ENCODE peak calls at places on chromosomes 4 and X, in nine cellular contexts. D is stomach; M is NCI-H82; W is EH; B is stimulated activated CD8-positive, alpha-beta memory T cell treated with anti-CD3 and anti-CD28 coated beads, Interleukin-7, amount 100 ng/mL, for 1 hour; H is PC-9; Q is COR-L47; R is GM12891; E is NCI-H2081. X is an unnamed sample.

GRCh38 chr4:2458546-2459491 is 10.1 kb upstream of the RNF4 start:
- DNase-seq in D (no peak), M (no peak), W (no peak), B (no peak), H (peak; percentile 26), Q (peak; percentile 43), R (no peak), E (peak; percentile 12), X (peak; percentile 49)

GRCh38 chr4:73341454-73341853 is 62.6 kb upstream of the ALB start:
- DNase-seq in D (peak; percentile 50), M (peak; percentile 76), W (peak; percentile 62), B (no peak), H (peak; percentile 4), Q (peak; percentile 64), R (peak; percentile 5), E (peak; percentile 42), X (peak; percentile 57)

GRCh38 chr4:45284400-45285085 is 558.2 kb upstream of the GNPDA2 start:
- DNase-seq in D (peak; percentile 21), M (no peak), W (no peak), B (no peak), H (no peak), Q (no peak), R (no peak), E (no peak), X (peak; percentile 29)

GRCh38 chrX:100328342-100328741 is 81.7 kb downstream of the PCDH19 start:
- DNase-seq in D (no peak), M (no peak), W (no peak), B (no peak), H (no peak), Q (no peak), R (no peak), E (no peak), X (no peak)

GRCh38 chr4:1564535-1565375 is 119.4 kb downstream of the FAM53A start:
- DNase-seq in D (no peak), M (no peak), W (no peak), B (no peak), H (no peak), Q (no peak), R (no peak), E (no peak), X (peak; percentile 34)

GRCh38 chr4:43875655-43876054 is 573.0 kb downstream of the KCTD8 start:
- DNase-seq in D (no peak), M (no peak), W (no peak), B (no peak), H (no peak), Q (no peak), R (no peak), E (no peak), X (no peak)

GRCh38 chrX:17521871-17522693 is 147.1 kb downstream of the NHS start:
- DNase-seq in D (no peak), M (peak; percentile 52), W (peak; percentile 51), B (no peak), H (peak; percentile 52), Q (peak; percentile 26), R (no peak), E (no peak), X (no peak)

GRCh38 chr4:45638641-45639040 is 485.2 kb downstream of the GABRG1 start:
- DNase-seq in D (no peak), M (peak; percentile 87), W (no peak), B (no peak), H (no peak), Q (no peak), R (no peak), E (no peak), X (no peak)

GRCh38 chr4:42865572-42866189 is 26.8 kb upstream of the GRXCR1 start:
- DNase-seq in D (peak; percentile 54), M (peak; percentile 75), W (peak; percentile 24), B (peak; percentile 15), H (peak; percentile 18), Q (peak; percentile 39), R (peak; percentile 15), E (peak; percentile 68), X (peak; percentile 81)